ENCODE peak calls at places on chromosomes 7 and 10, in eight cellular contexts. S, E, Q, X, V, O, F and P are unnamed samples.

GRCh38 chr10:63132651-63133055 is 475 bp upstream of the NRBF2 start:
- DNase-seq in Q (no peak), V (no peak), F (no peak), X (no peak), O (no peak), E (no peak), S (no peak), P (no peak)

GRCh38 chr7:93646538-93646937 is 72.0 kb upstream of the CALCR start:
- DNase-seq in O (no peak), S (no peak), V (no peak), E (no peak), X (no peak), F (no peak), Q (no peak), P (no peak)

GRCh38 chr7:25545125-25546008 is 317.1 kb upstream of the NPVF start:
- DNase-seq in F (no peak), X (peak), O (no peak), S (no peak), V (no peak), Q (no peak), E (no peak), P (no peak)

GRCh38 chr10:71963756-71964668 is at the start of gene CHST3:
- DNase-seq in E (no peak), O (peak), Q (peak), F (no peak), S (no peak), V (peak), X (peak), P (peak)

GRCh38 chr10:93334901-93335312 is 147.2 kb downstream of the MYOF start:
- DNase-seq in O (no peak), E (no peak), Q (no peak), F (no peak), V (no peak), S (no peak), X (no peak), P (no peak)

GRCh38 chr10:95693331-95693667 is 428 bp downstream of the TCTN3 start:
- DNase-seq in F (no peak), O (no peak), S (no peak), V (no peak), X (no peak), E (peak), Q (no peak), P (no peak)

GRCh38 chr7:33039257-33039904 is 23.2 kb downstream of the NT5C3A start:
- DNase-seq in F (no peak), Q (no peak), X (no peak), S (no peak), V (peak), O (no peak), E (peak), P (peak)

GRCh38 chr10:78543749-78544446 is 510.2 kb downstream of the RPS24 start:
- DNase-seq in E (no peak), F (peak), X (peak), O (no peak), V (no peak), S (no peak), Q (no peak), P (peak)

GRCh38 chr10:28566458-28566857 is 33.5 kb downstream of the WAC start:
- DNase-seq in X (no peak), F (no peak), S (no peak), Q (no peak), E (no peak), V (peak), O (no peak), P (peak)

GRCh38 chr7:38185938-38186337 is 7.9 kb downstream of the STARD3NL start:
- DNase-seq in Q (no peak), X (no peak), S (no peak), E (no peak), V (no peak), F (no peak), O (no peak), P (no peak)

GRCh38 chr7:148587076-148587475 is 3.5 kb upstream of the C7orf33 start:
- DNase-seq in S (no peak), E (peak), O (no peak), X (no peak), F (no peak), V (no peak), Q (no peak), P (no peak)

GRCh38 chr10:123417414-123417813 is 248.7 kb upstream of the GPR26 start:
- DNase-seq in V (no peak), F (no peak), Q (no peak), X (no peak), E (no peak), S (no peak), O (no peak), P (no peak)

GRCh38 chr7:18936265-18936664 is 181.2 kb downstream of the TWIST1 start:
- DNase-seq in O (no peak), V (no peak), X (no peak), S (no peak), F (no peak), Q (no peak), E (no peak), P (peak)

GRCh38 chr10:121609426-121610380 is 11.5 kb upstream of the FGFR2 start:
- DNase-seq in X (no peak), O (no peak), Q (no peak), V (no peak), F (no peak), E (no peak), S (no peak), P (no peak)

GRCh38 chr7:41809487-41810257 is 106.8 kb upstream of the INHBA start:
- DNase-seq in E (no peak), F (no peak), V (no peak), O (no peak), X (no peak), S (no peak), Q (no peak), P (peak)

GRCh38 chr10:98646998-98647917 is 200.5 kb upstream of the HPS1 start:
- DNase-seq in F (no peak), Q (no peak), V (no peak), X (no peak), E (no peak), O (no peak), S (no peak), P (no peak)

GRCh38 chr10:127977368-127978009 is 70.6 kb downstream of the PTPRE start:
- DNase-seq in O (peak), F (peak), X (peak), V (peak), Q (peak), S (peak), E (no peak), P (peak)

GRCh38 chr7:64946772-64947171 is 43.7 kb downstream of the ZNF273 start:
- DNase-seq in Q (no peak), V (no peak), O (no peak), S (no peak), X (no peak), F (no peak), E (no peak), P (peak)

GRCh38 chr7:16526742-16527540 is at the start of gene LRRC72:
- DNase-seq in X (no peak), V (no peak), O (no peak), E (no peak), Q (no peak), S (no peak), F (no peak), P (no peak)

GRCh38 chr7:4014649-4015048 is 667.4 kb upstream of the FOXK1 start:
- DNase-seq in X (no peak), V (no peak), F (no peak), E (no peak), S (no peak), Q (no peak), O (no peak), P (no peak)

GRCh38 chr10:43123361-43124093 is 14.7 kb upstream of the CSGALNACT2 start:
- DNase-seq in F (no peak), O (no peak), E (no peak), V (no peak), S (no peak), Q (no peak), X (no peak), P (no peak)

GRCh38 chr7:115387168-115387567 is 465.3 kb downstream of the MDFIC start:
- DNase-seq in Q (no peak), V (no peak), S (no peak), E (no peak), X (no peak), O (no peak), F (no peak), P (no peak)

GRCh38 chr7:32618987-32619386 is 123.7 kb downstream of the AVL9 start:
- DNase-seq in Q (no peak), E (no peak), O (no peak), S (no peak), F (no peak), X (no peak), V (no peak), P (no peak)

GRCh38 chr7:130844811-130845580 is 111.0 kb upstream of the KLF14 start:
- DNase-seq in Q (no peak), E (no peak), F (no peak), V (no peak), O (peak), S (no peak), X (peak), P (peak)

GRCh38 chr10:43257210-43258031 is 9.4 kb downstream of the RASGEF1A start:
- DNase-seq in O (peak), V (no peak), X (no peak), E (no peak), Q (no peak), F (no peak), S (no peak), P (no peak)

GRCh38 chr7:105990726-105991465 is 27.8 kb downstream of the CDHR3 start:
- DNase-seq in O (no peak), X (no peak), V (no peak), E (no peak), Q (no peak), F (no peak), S (no peak), P (peak)
- TF ChIP-seq CTCF in O (no peak), X (no peak), V (no peak), E (no peak), Q (no peak), F (no peak), S (no peak), P (no peak)

DNA sequence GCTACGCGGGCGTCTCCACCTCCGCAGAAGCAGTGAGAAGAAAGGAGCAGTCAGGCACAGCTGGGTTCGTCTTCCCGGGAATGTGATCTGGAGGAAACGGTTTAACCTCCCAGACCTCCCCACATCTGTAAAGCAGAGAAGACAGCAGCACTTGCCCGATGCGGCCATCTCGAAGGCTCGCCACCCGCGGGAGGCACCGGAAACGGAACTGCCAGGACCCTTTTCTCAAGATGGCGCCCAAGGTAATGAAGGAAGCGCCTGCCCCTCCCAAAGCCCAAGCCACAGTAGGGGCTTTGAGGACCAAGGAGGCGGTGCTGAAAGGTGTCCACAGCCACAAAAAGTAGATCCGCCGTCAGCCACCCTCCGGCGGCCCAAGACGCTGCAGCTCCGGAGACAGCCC is 41.7 kb downstream of the ASB13 start:
- DNase-seq in Q (no peak), V (no peak), X (no peak), S (no peak), E (no peak), O (no peak), F (no peak), P (no peak)
- H3K4me3 ChIP-seq in Q (no peak), V (no peak), X (no peak), S (no peak), E (no peak), O (no peak), F (no peak), P (no peak)

DNA sequence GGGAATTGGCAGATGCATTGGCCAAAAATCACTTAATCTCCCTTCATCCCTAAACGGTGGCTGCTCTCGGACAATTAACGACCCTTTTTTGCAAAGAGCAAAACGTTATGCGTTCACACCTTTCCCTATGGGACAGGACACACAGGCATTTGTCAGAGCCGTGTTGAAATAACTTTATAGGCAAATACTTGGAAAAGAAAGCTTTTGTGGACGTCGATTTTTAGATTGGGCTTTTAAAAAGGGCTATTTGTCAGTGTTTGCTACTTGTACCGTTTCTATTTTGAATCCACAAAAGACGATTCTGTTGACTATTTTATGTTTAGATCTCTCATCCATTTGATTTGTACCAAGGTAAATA is 245.6 kb downstream of the SLC25A13 start:
- DNase-seq in Q (no peak), V (peak), X (no peak), F (no peak), O (no peak), E (no peak), S (no peak), P (no peak)
- TF ChIP-seq CTCF in Q (no peak), V (no peak), X (no peak), F (no peak), O (no peak), E (no peak), S (no peak), P (no peak)

GRCh38 chr10:100658269-100658668 is 87.1 kb upstream of the PAX2 start:
- DNase-seq in Q (no peak), E (no peak), S (no peak), V (no peak), O (no peak), X (no peak), F (no peak), P (no peak)

GRCh38 chr10:100655760-100656421 is 89.5 kb upstream of the PAX2 start:
- DNase-seq in S (no peak), E (no peak), Q (no peak), F (no peak), O (no peak), V (no peak), X (no peak), P (no peak)

GRCh38 chr10:100653957-100654834 is 91.2 kb upstream of the PAX2 start:
- DNase-seq in V (no peak), S (no peak), E (no peak), Q (no peak), O (no peak), F (no peak), X (no peak), P (peak)

GRCh38 chr10:100654835-100655759 is 90.3 kb upstream of the PAX2 start:
- DNase-seq in X (no peak), E (no peak), S (no peak), Q (no peak), O (no peak), V (no peak), F (no peak), P (no peak)

GRCh38 chr10:100656479-100656878 is 88.9 kb upstream of the PAX2 start:
- DNase-seq in E (no peak), F (no peak), S (no peak), Q (no peak), V (no peak), X (no peak), O (no peak), P (peak)
- H3K4me3 ChIP-seq in E (no peak), F (peak), S (peak), Q (no peak), V (no peak), X (peak), O (no peak), P (no peak)

GRCh38 chr10:116827214-116827671 is 22.1 kb upstream of the ENO4 start:
- DNase-seq in F (no peak), S (no peak), V (no peak), Q (no peak), E (no peak), X (no peak), O (no peak), P (no peak)
- TF ChIP-seq CTCF in F (no peak), S (no peak), V (no peak), Q (no peak), E (no peak), X (no peak), O (no peak), P (no peak)